ENCODE peak calls at places on chromosome 14, in ten cellular contexts. E is HEK293T; O is activated naive CD4-positive, alpha-beta T cell; P is cardiac fibroblast; M is PC-3; X is effector CD4-positive, alpha-beta T cell; R is DND-41; V is RPMI7951; D is EH; W is central memory CD4-positive, alpha-beta T cell. Q is an unnamed sample.

GRCh38 chr14:50667491-50668007 is 557 bp downstream of the SAV1 start:
- DNase-seq in P (no peak), R (peak), E (peak), W (peak), D (no peak), O (no peak), M (peak), V (no peak), X (peak), Q (no peak)

GRCh38 chr14:55062517-55063351 is 11.3 kb downstream of the MAPK1IP1L start:
- DNase-seq in W (no peak), X (no peak), M (no peak), D (no peak), V (no peak), R (no peak), P (no peak), O (no peak), E (no peak), Q (no peak)

GRCh38 chr14:81480741-81481140 is 52.9 kb downstream of the SEL1L start:
- DNase-seq in D (no peak), E (no peak), P (no peak), M (no peak), R (no peak), X (no peak), O (no peak), W (no peak), V (no peak), Q (no peak)

GRCh38 chr14:90281261-90281660 is 24.9 kb downstream of the PSMC1 start:
- DNase-seq in R (no peak), V (peak), D (peak), M (peak), P (peak), E (no peak), O (no peak), X (no peak), W (no peak), Q (no peak)

GRCh38 chr14:78788467-78789360 is 618.5 kb downstream of the NRXN3 start:
- DNase-seq in O (no peak), D (no peak), E (no peak), X (no peak), P (no peak), M (no peak), R (no peak), W (no peak), V (no peak), Q (no peak)

GRCh38 chr14:57889245-57889644 is 23.4 kb upstream of the SLC35F4 start:
- DNase-seq in X (no peak), E (no peak), M (peak), V (peak), O (no peak), D (peak), R (no peak), W (no peak), P (peak), Q (no peak)

GRCh38 chr14:33836203-33836894 is 114.5 kb downstream of the EGLN3 start:
- DNase-seq in W (no peak), V (no peak), P (no peak), E (no peak), O (no peak), X (no peak), D (no peak), M (no peak), R (no peak), Q (no peak)

GRCh38 chr14:61147898-61148549 is 133.1 kb downstream of the TMEM30B start:
- DNase-seq in W (no peak), X (no peak), R (no peak), D (peak), E (no peak), O (no peak), P (peak), V (peak), M (peak), Q (no peak)

GRCh38 chr14:74505831-74506230 is 12.3 kb downstream of the ISCA2 start:
- DNase-seq in W (no peak), P (no peak), R (no peak), D (no peak), O (no peak), M (no peak), V (no peak), X (no peak), E (no peak), Q (no peak)

GRCh38 chr14:88831285-88831684 is 6.8 kb downstream of the TTC8 start:
- DNase-seq in M (peak), R (no peak), D (peak), O (no peak), V (peak), W (no peak), X (no peak), E (no peak), P (peak), Q (no peak)

GRCh38 chr14:20679907-20680306 is 4.5 kb upstream of the RNASE4 start:
- DNase-seq in D (peak), X (no peak), V (peak), E (peak), O (no peak), M (peak), W (no peak), P (peak), R (no peak), Q (peak)

GRCh38 chr14:71591929-71592328 is 340.3 kb upstream of the RGS6 start:
- DNase-seq in E (no peak), D (peak), P (peak), O (no peak), V (peak), X (no peak), W (no peak), M (peak), R (peak), Q (no peak)

GRCh38 chr14:94051115-94051514 is 25.0 kb downstream of the OTUB2 start:
- DNase-seq in V (no peak), D (peak), O (no peak), R (no peak), M (peak), P (peak), E (peak), X (no peak), W (no peak), Q (no peak)

GRCh38 chr14:56810341-56810740 is at the start of gene OTX2:
- DNase-seq in M (no peak), W (no peak), D (no peak), X (no peak), E (no peak), O (no peak), V (no peak), P (no peak), R (no peak), Q (peak)

GRCh38 chr14:93046696-93047050 is 69.1 kb downstream of the ITPK1 start:
- DNase-seq in D (no peak), W (no peak), M (no peak), X (no peak), P (no peak), V (no peak), O (no peak), R (no peak), E (no peak), Q (no peak)

GRCh38 chr14:76946753-76947077 is 81.8 kb downstream of the IRF2BPL start:
- DNase-seq in W (no peak), O (no peak), D (no peak), M (no peak), R (no peak), V (no peak), E (no peak), X (no peak), P (no peak), Q (no peak)

GRCh38 chr14:64990291-64990690 is 3.6 kb downstream of the FNTB start:
- DNase-seq in W (peak), E (no peak), R (no peak), D (no peak), V (no peak), X (no peak), P (no peak), M (no peak), O (no peak), Q (no peak)

GRCh38 chr14:106556665-106557289 is 1030.4 kb downstream of the TMEM121 start:
- DNase-seq in V (no peak), M (peak), R (peak), W (peak), O (peak), P (peak), D (no peak), E (peak), X (peak), Q (peak)

GRCh38 chr14:41830679-41831078 is 224.0 kb downstream of the LRFN5 start:
- DNase-seq in E (peak), D (no peak), W (no peak), R (no peak), M (no peak), V (no peak), P (no peak), X (no peak), O (no peak), Q (no peak)

GRCh38 chr14:73715707-73716106 is 1.5 kb upstream of the PNMA1 start:
- DNase-seq in E (no peak), P (no peak), D (no peak), X (no peak), O (no peak), V (no peak), R (no peak), W (no peak), M (no peak), Q (no peak)

GRCh38 chr14:45990252-45990651 is 661.3 kb downstream of the RPL10L start:
- DNase-seq in M (peak), V (no peak), E (peak), D (no peak), R (no peak), X (no peak), W (no peak), P (peak), O (no peak), Q (no peak)

GRCh38 chr14:35932659-35933159 is 106.6 kb downstream of the BRMS1L start:
- DNase-seq in X (no peak), O (no peak), E (no peak), W (peak), M (peak), P (no peak), R (peak), D (no peak), V (no peak), Q (no peak)

GRCh38 chr14:96037891-96038557 is 1.1 kb upstream of the C14orf132 start:
- DNase-seq in E (peak), W (no peak), P (peak), V (peak), M (no peak), D (peak), O (no peak), R (no peak), X (no peak), Q (no peak)

GRCh38 chr14:99727096-99727870 is 43.2 kb downstream of the CYP46A1 start:
- DNase-seq in W (no peak), P (no peak), E (no peak), X (no peak), R (no peak), M (no peak), O (no peak), D (no peak), V (no peak), Q (no peak)

GRCh38 chr14:54882521-54882920 is 20.1 kb downstream of the GCH1 start:
- DNase-seq in E (no peak), P (no peak), X (no peak), W (no peak), D (no peak), M (no peak), V (no peak), O (no peak), R (no peak), Q (no peak)

GRCh38 chr14:105894125-105894977 is 368.0 kb downstream of the TMEM121 start:
- DNase-seq in X (no peak), D (no peak), P (no peak), M (no peak), O (no peak), W (no peak), R (no peak), V (no peak), E (no peak), Q (no peak)

GRCh38 chr14:105468621-105469241 is 5.9 kb upstream of the CRIP2 start:
- DNase-seq in X (no peak), E (no peak), D (no peak), M (no peak), P (no peak), W (no peak), R (no peak), V (no peak), O (no peak), Q (no peak)

GRCh38 chr14:24279301-24280186 is 8.1 kb upstream of the RABGGTA start:
- DNase-seq in M (peak), P (peak), D (peak), R (peak), W (peak), X (peak), O (no peak), V (peak), E (no peak), Q (no peak)

GRCh38 chr14:75295061-75295461 is 16.4 kb downstream of the FOS start:
- DNase-seq in P (peak), O (no peak), E (peak), M (peak), D (peak), R (no peak), V (peak), X (no peak), W (no peak), Q (peak)

GRCh38 chr14:55288439-55288838 is 17.2 kb downstream of the FBXO34 start:
- DNase-seq in E (no peak), V (no peak), X (no peak), O (no peak), W (no peak), R (no peak), D (no peak), P (no peak), M (peak), Q (no peak)